ENCODE peak calls at places on chromosomes 5 and 9, in ten cellular contexts. J, O, H, S, N, M, D, K, F and I are unnamed samples.

GRCh38 chr9:87676976-87677775 is 48.7 kb upstream of the CTSL start:
- DNase-seq in J (no peak), O (no peak), H (peak; percentile 4), S (peak; percentile 48), N (peak; percentile 44), M (peak; percentile 48), D (no peak), K (no peak), F (peak; percentile 72), I (no peak)

GRCh38 chr5:134100283-134101011 is 14.0 kb upstream of the TCF7 start:
- DNase-seq in J (no peak), O (no peak), H (peak; percentile 76), S (no peak), N (no peak), M (peak; percentile 35), D (no peak), K (no peak), F (no peak), I (no peak)

GRCh38 chr5:171427318-171428167 is 8.1 kb downstream of the FGF18 start:
- DNase-seq in J (peak; percentile 50), O (no peak), H (no peak), S (peak; percentile 84), N (no peak), M (no peak), D (no peak), K (no peak), F (no peak), I (no peak)

GRCh38 chr5:136032564-136032963 is 3.8 kb downstream of the TGFBI start:
- DNase-seq in J (no peak), O (no peak), H (peak; percentile 86), S (no peak), N (no peak), M (peak; percentile 81), D (no peak), K (peak; percentile 56), F (peak; percentile 61), I (peak; percentile 41)

GRCh38 chr5:159891371-159891770 is 24.9 kb upstream of the ADRA1B start:
- DNase-seq in J (no peak), O (no peak), H (no peak), S (no peak), N (no peak), M (peak; percentile 59), D (no peak), K (no peak), F (no peak), I (no peak)

GRCh38 chr5:111408817-111409216 is 103.5 kb downstream of the STARD4 start:
- DNase-seq in J (no peak), O (no peak), H (no peak), S (no peak), N (no peak), M (no peak), D (no peak), K (no peak), F (no peak), I (no peak)

GRCh38 chr9:94912700-94913249 is 186.3 kb downstream of the AOPEP start:
- DNase-seq in J (no peak), O (no peak), H (peak; percentile 86), S (peak; percentile 2), N (peak; percentile 14), M (peak; percentile 88), D (no peak), K (no peak), F (peak; percentile 31), I (peak; percentile 63)

GRCh38 chr5:32562841-32563240 is 22.5 kb upstream of the SUB1 start:
- DNase-seq in J (no peak), O (no peak), H (peak; percentile 8), S (no peak), N (no peak), M (peak; percentile 16), D (no peak), K (no peak), F (no peak), I (no peak)

GRCh38 chr5:176532795-176533194 is 4.4 kb downstream of the RNF44 start:
- DNase-seq in J (no peak), O (no peak), H (no peak), S (no peak), N (no peak), M (no peak), D (no peak), K (no peak), F (no peak), I (no peak)

GRCh38 chr5:176533894-176534611 is 3.1 kb downstream of the RNF44 start:
- DNase-seq in J (peak; percentile 31), O (no peak), H (peak; percentile 36), S (no peak), N (no peak), M (peak; percentile 26), D (no peak), K (peak; percentile 76), F (no peak), I (no peak)

GRCh38 chr5:176531902-176532493 is 5.2 kb downstream of the RNF44 start:
- DNase-seq in J (no peak), O (no peak), H (no peak), S (no peak), N (no peak), M (no peak), D (no peak), K (no peak), F (no peak), I (no peak)

GRCh38 chr5:176534640-176535039 is 2.6 kb downstream of the RNF44 start:
- DNase-seq in J (no peak), O (no peak), H (no peak), S (no peak), N (no peak), M (no peak), D (no peak), K (no peak), F (no peak), I (no peak)

DNA sequence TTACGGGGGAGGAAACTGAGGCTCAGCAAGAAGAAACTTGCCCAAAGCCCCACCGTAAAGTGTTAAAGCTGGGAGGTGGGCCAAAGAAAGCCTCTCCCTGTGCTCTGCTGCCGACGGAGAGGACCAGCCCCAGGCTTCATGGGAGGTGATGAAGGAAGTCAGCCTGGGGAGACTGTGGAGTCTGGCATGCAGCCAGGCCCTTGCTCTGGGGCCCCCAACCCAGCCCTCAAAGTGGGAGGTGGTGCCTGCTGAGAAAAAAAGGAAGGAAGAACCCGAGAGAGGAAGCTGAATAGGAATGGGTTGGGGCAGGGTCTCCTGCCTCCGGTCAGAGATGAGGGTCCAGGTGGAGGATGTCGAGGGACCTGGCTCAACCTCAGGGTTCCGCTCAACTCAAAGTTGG is 3.8 kb downstream of the RNF44 start:
- DNase-seq in J (peak; percentile 34), O (no peak), H (no peak), S (no peak), N (no peak), M (no peak), D (no peak), K (peak; percentile 91), F (no peak), I (no peak)
- H3K4me3 ChIP-seq in J (no peak overlapping the region), O (no peak overlapping the region), H (no peak overlapping the region), S (no peak overlapping the region), N (no peak overlapping the region), M (no peak overlapping the region), D (no peak overlapping the region), K (peak overlapping the region; percentile 80), F (peak overlapping the region; percentile 99), I (no peak overlapping the region)

GRCh38 chr5:83751201-83751600 is 30.5 kb upstream of the HAPLN1 start:
- DNase-seq in J (no peak), O (no peak), H (no peak), S (no peak), N (no peak), M (no peak), D (no peak), K (no peak), F (no peak), I (no peak)

GRCh38 chr5:83744851-83745250 is 24.2 kb upstream of the HAPLN1 start:
- DNase-seq in J (no peak), O (no peak), H (peak; percentile 17), S (no peak), N (no peak), M (no peak), D (no peak), K (peak; percentile 22), F (no peak), I (no peak)

GRCh38 chr5:83752700-83753099 is 32.0 kb upstream of the HAPLN1 start:
- DNase-seq in J (no peak), O (no peak), H (no peak), S (no peak), N (no peak), M (no peak), D (no peak), K (no peak), F (no peak), I (no peak)

GRCh38 chr5:83745821-83746220 is 25.2 kb upstream of the HAPLN1 start:
- DNase-seq in J (no peak), O (no peak), H (peak; percentile 25), S (no peak), N (no peak), M (no peak), D (no peak), K (no peak), F (no peak), I (no peak)

GRCh38 chr5:83750759-83751158 is 30.1 kb upstream of the HAPLN1 start:
- DNase-seq in J (no peak), O (no peak), H (no peak), S (no peak), N (no peak), M (no peak), D (no peak), K (no peak), F (no peak), I (no peak)
- TF ChIP-seq CTCF in J (no peak), O (no peak), H (no peak), S (no peak), N (no peak), M (no peak), D (no peak), K (no peak), F (no peak), I (no peak)

GRCh38 chr9:123322771-123323481 is 33.1 kb upstream of the CRB2 start:
- DNase-seq in J (peak; percentile 34), O (no peak), H (no peak), S (no peak), N (no peak), M (no peak), D (no peak), K (peak; percentile 78), F (no peak), I (no peak)
- H3K4me3 ChIP-seq in J (no peak overlapping the region), O (no peak overlapping the region), H (no peak overlapping the region), S (no peak overlapping the region), N (no peak overlapping the region), M (no peak overlapping the region), D (no peak overlapping the region), K (peak overlapping the region; percentile 25), F (no peak overlapping the region), I (no peak overlapping the region)

GRCh38 chr9:38641142-38641541 is 20.7 kb upstream of the ANKRD18A start:
- DNase-seq in J (no peak), O (no peak), H (no peak), S (no peak), N (no peak), M (no peak), D (no peak), K (no peak), F (no peak), I (no peak)

GRCh38 chr9:38643456-38644173 is 23.2 kb upstream of the ANKRD18A start:
- DNase-seq in J (no peak), O (no peak), H (no peak), S (no peak), N (no peak), M (no peak), D (no peak), K (no peak), F (no peak), I (no peak)

GRCh38 chr9:38644601-38645000 is 24.2 kb upstream of the ANKRD18A start:
- DNase-seq in J (no peak), O (no peak), H (no peak), S (no peak), N (no peak), M (no peak), D (no peak), K (no peak), F (no peak), I (no peak)

GRCh38 chr9:38642951-38643350 is 22.6 kb upstream of the ANKRD18A start:
- DNase-seq in J (no peak), O (no peak), H (no peak), S (no peak), N (no peak), M (no peak), D (no peak), K (no peak), F (no peak), I (no peak)

DNA sequence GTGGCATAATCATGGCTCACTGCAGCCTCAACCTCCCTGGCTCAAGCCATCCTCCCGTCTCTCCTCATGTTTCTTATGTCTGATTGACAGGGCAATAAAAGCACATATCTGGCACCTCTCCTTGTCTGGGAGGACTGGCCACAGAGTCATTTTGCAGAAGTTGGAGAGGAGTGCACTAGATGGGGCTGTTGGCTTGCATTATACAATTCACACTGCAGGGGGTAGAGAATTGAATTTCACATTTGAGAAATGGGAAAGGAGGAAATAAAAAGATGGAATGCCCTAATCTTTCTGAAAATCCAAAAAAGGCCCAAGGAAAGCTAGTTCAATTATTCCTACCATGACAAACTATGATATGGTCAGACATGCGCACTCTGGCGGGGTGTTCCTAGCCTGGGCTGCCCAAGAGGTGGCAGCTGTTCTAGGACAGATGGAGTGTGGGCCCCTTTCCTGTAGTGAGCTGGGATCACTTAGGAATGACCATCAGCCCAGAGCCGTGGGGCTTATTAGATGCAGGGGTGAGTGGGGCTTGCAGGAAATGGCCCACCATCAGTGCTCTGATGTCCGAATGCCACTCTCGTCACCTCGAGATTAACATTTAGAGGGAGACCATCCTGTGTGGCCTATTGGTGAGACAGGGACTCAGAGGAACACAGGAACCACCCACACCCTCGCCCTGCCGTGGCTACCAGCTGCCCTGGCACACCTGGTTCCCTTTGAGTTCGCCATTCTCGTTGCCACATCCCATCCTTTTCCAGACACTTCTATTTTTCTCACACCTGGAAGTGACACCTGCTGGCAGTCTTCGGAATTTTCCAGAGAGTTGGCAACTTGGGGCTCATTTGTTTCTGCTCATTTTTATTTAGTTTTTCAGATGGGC is 21.8 kb upstream of the ANKRD18A start:
- DNase-seq in J (peak; percentile 54), O (no peak), H (peak; percentile 22), S (no peak), N (no peak), M (peak; percentile 49), D (no peak), K (peak; percentile 57), F (no peak), I (peak; percentile 8)
- TF ChIP-seq CTCF in J (peak; percentile 57), O (peak; percentile 29), H (peak; percentile 54), S (no peak), N (no peak), M (peak; percentile 31), D (no peak), K (peak; percentile 34), F (no peak), I (peak; percentile 56)